ENCODE peak calls at places on chromosomes 16 and 17, in eight cellular contexts. C is OCI-LY7, T is tibial artery, R is IMR-90, A is astrocyte of the cerebellum, Q is B cell, J is endothelial cell, I is progenitor cell of endocrine pancreas. H is an unnamed sample.

GRCh38 chr17:74474043-74474792 is 7.8 kb downstream of the CD300A start:
- DNase-seq in C (peak), T (no peak), R (no peak), A (no peak), Q (peak), J (no peak), I (no peak), H (no peak)

GRCh38 chr16:13997933-13998332 is 73.2 kb upstream of the MRTFB start:
- DNase-seq in C (peak), T (no peak), R (no peak), A (no peak), Q (peak), J (no peak), I (no peak), H (peak)

GRCh38 chr17:68035131-68035522 is 408 bp upstream of the KPNA2 start:
- DNase-seq in C (peak), T (peak), R (no peak), A (no peak), Q (no peak), J (peak), I (peak), H (no peak)

GRCh38 chr17:8695241-8695640 is 49.4 kb downstream of the CCDC42 start:
- DNase-seq in C (no peak), T (peak), R (no peak), A (no peak), Q (no peak), J (no peak), I (no peak), H (no peak)

GRCh38 chr17:78559749-78560368 is 17.3 kb downstream of the DNAH17 start:
- DNase-seq in C (peak), T (no peak), R (no peak), A (no peak), Q (no peak), J (no peak), I (no peak), H (no peak)

GRCh38 chr17:45098081-45098868 is 34.0 kb downstream of the PLCD3 start:
- DNase-seq in C (no peak), T (no peak), R (no peak), A (no peak), Q (no peak), J (no peak), I (no peak), H (no peak)

GRCh38 chr17:81641825-81642489 is 5.0 kb downstream of the TSPAN10 start:
- DNase-seq in C (no peak), T (no peak), R (peak), A (no peak), Q (no peak), J (no peak), I (no peak), H (no peak)

GRCh38 chr17:76659928-76660614 is 16.5 kb upstream of the ST6GALNAC1 start:
- DNase-seq in C (no peak), T (no peak), R (no peak), A (no peak), Q (no peak), J (no peak), I (no peak), H (no peak)

GRCh38 chr17:76204277-76204676 is 36.0 kb downstream of the RNF157 start:
- DNase-seq in C (no peak), T (no peak), R (peak), A (peak), Q (no peak), J (no peak), I (no peak), H (no peak)

GRCh38 chr16:71590584-71590983 is 13.7 kb upstream of the TAT start:
- DNase-seq in C (no peak), T (no peak), R (no peak), A (no peak), Q (no peak), J (no peak), I (no peak), H (no peak)

GRCh38 chr16:66923247-66923851 is 2.0 kb downstream of the RRAD start:
- DNase-seq in C (no peak), T (peak), R (peak), A (no peak), Q (peak), J (no peak), I (no peak), H (no peak)

GRCh38 chr17:66945451-66945850 is 19.1 kb upstream of the CACNG4 start:
- DNase-seq in C (no peak), T (no peak), R (no peak), A (peak), Q (no peak), J (no peak), I (no peak), H (no peak)

GRCh38 chr17:28514571-28515002 is 8.4 kb downstream of the FOXN1 start:
- DNase-seq in C (no peak), T (no peak), R (no peak), A (no peak), Q (no peak), J (no peak), I (no peak), H (no peak)

GRCh38 chr16:49019081-49019633 is 262.5 kb downstream of the CBLN1 start:
- DNase-seq in C (no peak), T (no peak), R (peak), A (peak), Q (no peak), J (no peak), I (no peak), H (no peak)

GRCh38 chr16:87604572-87605135 is 2.3 kb downstream of the JPH3 start:
- DNase-seq in C (no peak), T (no peak), R (no peak), A (no peak), Q (no peak), J (no peak), I (no peak), H (no peak)

GRCh38 chr17:77501751-77502625 is 361.2 kb downstream of the SEC14L1 start:
- DNase-seq in C (no peak), T (peak), R (no peak), A (no peak), Q (peak), J (no peak), I (no peak), H (no peak)

GRCh38 chr16:26658486-26658885 is 408.2 kb upstream of the C16orf82 start:
- DNase-seq in C (no peak), T (no peak), R (no peak), A (no peak), Q (no peak), J (no peak), I (no peak), H (no peak)

GRCh38 chr17:19812407-19812806 is 55.3 kb downstream of the ULK2 start:
- DNase-seq in C (peak), T (no peak), R (peak), A (no peak), Q (no peak), J (no peak), I (no peak), H (no peak)

GRCh38 chr16:35208001-35208935 is 1748.9 kb downstream of the TP53TG3F start:
- DNase-seq in C (no peak), T (no peak), R (no peak), A (no peak), Q (no peak), J (no peak), I (no peak), H (no peak)

GRCh38 chr17:72030067-72030899 is 90.5 kb upstream of the SOX9 start:
- DNase-seq in C (peak), T (no peak), R (peak), A (peak), Q (no peak), J (peak), I (peak), H (peak)
- TF ChIP-seq CTCF in C (peak), T (peak), R (peak), A (peak), Q (no peak), J (no peak), I (peak), H (peak)

DNA sequence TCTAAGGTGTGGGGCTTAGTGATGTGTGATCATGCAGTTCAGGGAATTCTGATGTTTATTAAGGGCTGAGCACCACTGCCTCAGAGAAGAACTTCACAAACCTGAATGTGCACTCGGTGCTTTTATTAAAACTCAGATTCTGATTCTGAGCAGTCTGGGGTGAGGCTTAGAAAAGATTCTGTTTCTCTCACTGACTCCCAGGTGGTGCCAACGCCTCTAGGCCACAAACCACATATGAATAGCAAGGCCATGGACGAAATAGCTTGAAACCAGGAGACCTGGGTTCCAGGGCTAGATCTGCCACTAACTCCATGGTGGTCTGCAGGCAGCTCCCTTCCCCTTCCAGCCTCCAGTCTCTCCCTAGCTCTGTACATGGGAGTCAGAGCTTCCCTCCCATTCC is 169.1 kb downstream of the HS3ST3B1 start:
- DNase-seq in C (no peak), T (no peak), R (no peak), A (no peak), Q (no peak), J (no peak), I (no peak), H (no peak)
- TF ChIP-seq CTCF in C (no peak), T (no peak), R (no peak), A (no peak), Q (no peak), J (no peak), I (no peak), H (no peak)

DNA sequence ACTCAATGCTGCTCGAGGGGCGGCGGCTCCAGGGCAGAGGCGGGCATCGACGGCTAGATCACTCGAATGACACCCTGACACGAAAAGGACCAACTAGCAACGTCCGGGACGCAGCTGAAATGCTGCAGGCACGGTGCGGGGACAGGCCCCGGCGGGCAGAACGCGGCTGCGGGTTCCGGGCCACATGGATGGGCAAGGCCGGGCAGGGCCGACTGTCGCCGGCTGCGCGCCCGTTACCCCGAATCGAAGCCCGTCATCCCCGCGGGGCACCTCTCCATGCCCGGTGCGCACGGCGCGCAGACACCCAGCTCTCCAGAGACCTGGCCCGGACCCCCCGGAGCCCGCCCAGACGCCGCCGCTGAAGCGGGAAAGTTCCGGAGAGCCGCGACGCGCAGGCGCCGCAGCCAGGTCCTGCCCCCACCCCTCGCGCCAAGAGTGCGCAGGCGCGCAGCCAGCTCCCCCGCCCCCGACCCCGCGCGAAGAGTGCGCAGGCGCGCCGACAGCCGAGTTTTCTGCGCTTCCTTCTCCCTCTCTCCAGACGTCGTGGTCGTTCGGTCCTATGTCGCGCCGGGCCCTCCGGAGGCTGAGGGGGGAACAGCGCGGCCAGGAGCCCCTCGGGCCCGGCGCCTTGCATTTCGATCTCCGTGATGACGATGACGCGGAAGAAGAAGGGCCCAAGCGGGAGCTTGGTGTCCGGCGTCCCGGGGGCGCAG is at the start of gene TCF25:
- DNase-seq in C (peak), T (peak), R (peak), A (peak), Q (peak), J (peak), I (peak), H (peak)
- TF ChIP-seq CTCF in C (no peak), T (no peak), R (no peak), A (no peak), Q (no peak), J (no peak), I (peak), H (no peak)

GRCh38 chr16:85107083-85107482 is 5.2 kb downstream of the CIBAR2 start:
- DNase-seq in C (no peak), T (no peak), R (no peak), A (no peak), Q (no peak), J (no peak), I (no peak), H (no peak)

GRCh38 chr16:85111184-85111583 is 1.1 kb downstream of the CIBAR2 start:
- DNase-seq in C (no peak), T (no peak), R (no peak), A (no peak), Q (no peak), J (no peak), I (no peak), H (no peak)

GRCh38 chr16:85107532-85107931 is 4.7 kb downstream of the CIBAR2 start:
- DNase-seq in C (no peak), T (no peak), R (no peak), A (no peak), Q (no peak), J (no peak), I (no peak), H (no peak)

GRCh38 chr16:85112364-85112763 is at the start of gene CIBAR2:
- DNase-seq in C (no peak), T (no peak), R (no peak), A (no peak), Q (no peak), J (no peak), I (no peak), H (no peak)

GRCh38 chr16:85110105-85110504 is 2.2 kb downstream of the CIBAR2 start:
- DNase-seq in C (no peak), T (no peak), R (no peak), A (no peak), Q (no peak), J (no peak), I (no peak), H (no peak)
- TF ChIP-seq CTCF in C (no peak), T (no peak), R (no peak), A (no peak), Q (no peak), J (no peak), I (no peak), H (no peak)

H was measured in GM20000.